ENCODE peak calls at places on chromosomes 3 and 15, in seven cellular contexts. J is BE2C, F is stomach, Q is psoas muscle, Y is brain microvascular endothelial cell, U is heart right ventricle, V is tibial artery. N is an unnamed sample. For H3K27me3, the result is how much of the 10 kb centered on the place peaks cover.

GRCh38 chr3:138078901-138079344 is 36.5 kb downstream of the DZIP1L start:
- DNase-seq in V (no peak), Q (no peak), Y (peak), J (no peak), U (no peak), F (no peak), N (peak)

GRCh38 chr15:91488452-91488851 is 365.1 kb upstream of the SLCO3A1 start:
- DNase-seq in F (no peak), Y (no peak), Q (no peak), U (no peak), J (no peak), V (no peak), N (no peak)

GRCh38 chr3:13644341-13645082 is 95.6 kb downstream of the FBLN2 start:
- DNase-seq in Y (no peak), J (no peak), F (no peak), V (no peak), Q (no peak), U (no peak), N (peak)

GRCh38 chr15:61748529-61748928 is 311.7 kb downstream of the VPS13C start:
- DNase-seq in F (no peak), Y (no peak), U (no peak), V (no peak), Q (no peak), J (no peak), N (no peak)

GRCh38 chr3:127743676-127744075 is 70.9 kb downstream of the ABTB1 start:
- DNase-seq in Q (no peak), U (no peak), J (no peak), F (no peak), Y (no peak), V (no peak), N (no peak)

GRCh38 chr15:65337436-65338070 is 33.1 kb downstream of the RNU5B-1 start:
- DNase-seq in J (peak), V (no peak), Y (no peak), U (no peak), Q (no peak), F (no peak), N (no peak)

GRCh38 chr3:190130037-190130436 is 9.3 kb upstream of the P3H2 start:
- DNase-seq in V (no peak), J (no peak), F (no peak), U (no peak), Q (no peak), Y (no peak), N (no peak)

GRCh38 chr3:69266585-69266984 is 119.3 kb downstream of the FRMD4B start:
- DNase-seq in V (no peak), U (no peak), J (no peak), F (no peak), Q (no peak), Y (no peak), N (no peak)

GRCh38 chr3:61875073-61875472 is 313.7 kb downstream of the PTPRG start:
- DNase-seq in J (no peak), U (no peak), V (no peak), Y (peak), Q (no peak), F (no peak), N (no peak)

GRCh38 chr3:158086776-158087175 is 19.4 kb downstream of the SHOX2 start:
- DNase-seq in Y (no peak), U (no peak), J (no peak), V (no peak), F (no peak), Q (no peak), N (no peak)

GRCh38 chr3:42210731-42211130 is 55.3 kb downstream of the CCK start:
- DNase-seq in U (no peak), Q (no peak), V (no peak), Y (no peak), J (no peak), F (no peak), N (no peak)

GRCh38 chr15:85750319-85750806 is 44.4 kb downstream of the KLHL25 start:
- DNase-seq in J (no peak), F (peak), U (peak), V (peak), Y (peak), Q (peak), N (no peak)

GRCh38 chr3:196336319-196337145 is 1.7 kb downstream of the TM4SF19 start:
- DNase-seq in F (no peak), Q (no peak), J (no peak), Y (no peak), U (no peak), V (no peak), N (no peak)

GRCh38 chr15:38696120-38696727 is 131.6 kb upstream of the RASGRP1 start:
- DNase-seq in J (no peak), Q (no peak), V (no peak), U (no peak), Y (peak), F (peak), N (no peak)

GRCh38 chr3:71893120-71893519 is 108.2 kb upstream of the PROK2 start:
- DNase-seq in Y (no peak), J (no peak), V (no peak), Q (no peak), U (no peak), F (no peak), N (no peak)

GRCh38 chr15:98686983-98687382 is 38.6 kb downstream of the IGF1R start:
- DNase-seq in Y (no peak), Q (no peak), J (no peak), U (no peak), V (no peak), F (no peak), N (no peak)

GRCh38 chr3:132749786-132750185 is 27.6 kb upstream of the NPHP3 start:
- DNase-seq in V (no peak), U (no peak), J (no peak), Q (no peak), F (no peak), Y (peak), N (no peak)

GRCh38 chr15:92801774-92802464 is 98.2 kb upstream of the CHD2 start:
- DNase-seq in J (no peak), Y (peak), V (peak), U (peak), F (no peak), Q (peak), N (peak)

GRCh38 chr15:96321422-96322391 is 8.8 kb upstream of the NR2F2 start:
- DNase-seq in U (no peak), Y (peak), V (peak), F (peak), J (no peak), Q (peak), N (no peak)

GRCh38 chr3:151675858-151676615 is 57.7 kb upstream of the AADACL2 start:
- DNase-seq in U (no peak), J (no peak), F (no peak), Y (no peak), Q (no peak), V (no peak), N (no peak)

GRCh38 chr3:182702216-182702615 is 91.1 kb upstream of the ATP11B start:
- DNase-seq in F (no peak), V (no peak), Q (no peak), Y (no peak), U (no peak), J (no peak), N (no peak)

GRCh38 chr15:40088929-40089755 is 19.5 kb downstream of the BMF start:
- DNase-seq in F (no peak), J (no peak), U (no peak), V (no peak), Y (no peak), Q (no peak), N (no peak)

GRCh38 chr15:68536331-68537095 is 42.3 kb upstream of the CORO2B start:
- DNase-seq in V (no peak), Y (peak), J (no peak), F (no peak), U (no peak), Q (no peak), N (peak)

GRCh38 chr15:93417156-93418077 is 328.4 kb upstream of the RGMA start:
- DNase-seq in J (no peak), U (peak), V (no peak), F (no peak), Y (no peak), Q (peak), N (no peak)

GRCh38 chr15:35755237-35755802 is 209.4 kb upstream of the DPH6 start:
- DNase-seq in V (no peak), Q (no peak), Y (no peak), J (no peak), U (no peak), F (no peak), N (peak)

GRCh38 chr15:35756588-35756987 is 210.6 kb upstream of the DPH6 start:
- DNase-seq in J (no peak), F (no peak), Y (no peak), U (no peak), Q (no peak), V (no peak), N (no peak)

GRCh38 chr15:35753486-35753885 is 207.5 kb upstream of the DPH6 start:
- DNase-seq in J (no peak), V (no peak), U (no peak), F (no peak), Q (no peak), Y (no peak), N (no peak)

GRCh38 chr15:35757323-35757722 is 211.4 kb upstream of the DPH6 start:
- DNase-seq in Q (no peak), J (no peak), U (no peak), V (no peak), Y (no peak), F (no peak), N (no peak)

DNA sequence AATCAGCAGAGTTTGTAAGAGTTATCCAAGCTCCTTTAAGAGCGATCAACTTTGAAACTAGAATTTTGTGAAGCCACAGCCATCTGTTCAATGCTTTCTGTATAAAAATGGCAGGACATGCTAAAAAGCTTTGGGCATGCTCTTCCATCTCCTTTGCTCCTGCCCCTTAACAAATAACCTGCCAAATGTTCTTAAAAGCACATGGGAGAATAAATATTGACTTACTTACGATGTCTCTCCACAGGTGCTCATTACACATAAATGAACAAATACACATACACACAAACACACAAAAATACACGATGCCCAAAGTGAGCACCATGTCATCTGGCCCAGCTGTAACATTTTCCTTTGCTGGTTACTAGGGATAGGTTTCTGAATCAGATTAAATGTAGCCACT is 211.8 kb upstream of the DPH6 start:
- DNase-seq in Q (no peak), F (no peak), V (no peak), Y (no peak), U (no peak), J (no peak), N (no peak)
- TF ChIP-seq CTCF in Q (no peak), F (no peak), V (no peak), Y (no peak), U (no peak), J (no peak), N (no peak)

DNA sequence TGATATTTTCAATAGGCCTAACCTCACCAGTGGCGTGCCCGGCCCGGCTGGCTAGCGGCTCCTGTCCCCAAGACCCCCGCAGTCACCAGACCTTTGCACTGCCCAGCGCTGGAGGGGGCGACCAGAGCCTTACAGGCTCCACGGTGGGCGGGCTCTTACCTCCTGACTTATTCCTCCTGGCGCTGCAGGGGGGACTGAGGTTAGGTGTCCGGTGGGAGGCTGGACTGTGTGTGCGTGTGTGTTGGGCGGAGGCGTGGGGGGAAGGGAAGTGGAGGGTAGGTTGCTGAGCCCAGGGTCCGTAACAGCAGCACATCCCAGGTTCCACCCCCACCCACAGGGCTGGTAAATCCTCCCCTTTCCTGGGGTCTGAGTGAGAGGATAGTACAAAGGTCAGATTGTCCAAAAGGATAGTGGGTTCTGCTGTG is 27.5 kb upstream of the THRB start:
- DNase-seq in F (no peak), U (no peak), Q (peak), V (peak), J (peak), Y (no peak), N (no peak)
- H3K4me3 ChIP-seq in F (peak), U (peak), Q (peak), V (peak), J (no peak), Y (peak), N (peak)

GRCh38 chr3:173399001-173399400 is 1.5 kb downstream of the NLGN1 start:
- DNase-seq in J (no peak), Q (no peak), F (no peak), Y (no peak), U (no peak), V (no peak), N (no peak)
- H3K27me3 ChIP-seq in J (half or more), Q (under half), F (under half), Y (under half), U (under half), V (under half), N (under half)

GRCh38 chr15:47987908-47988532 is 132.8 kb upstream of the SLC24A5 start:
- DNase-seq in F (no peak), Q (no peak), Y (peak), U (no peak), J (peak), V (no peak), N (no peak)
- TF ChIP-seq CTCF in F (peak), Q (peak), Y (peak), U (peak), J (peak), V (peak), N (peak)

GRCh38 chr3:52456800-52457183 is 1.4 kb downstream of the NISCH start:
- DNase-seq in J (no peak), Q (no peak), Y (no peak), F (no peak), V (no peak), U (no peak), N (no peak)
- H3K4me3 ChIP-seq in J (peak), Q (peak), Y (peak), F (peak), V (peak), U (peak), N (peak)